ENCODE peak calls at places on chromosomes 4 and X, in seven cellular contexts. Z is left ventricle myocardium inferior, Q is ascending aorta, F is RWPE1, H is dorsolateral prefrontal cortex, X is AG04450, T is H9. U is an unnamed sample.

GRCh38 chrX:44036336-44036735 is 63.1 kb upstream of the NDP start:
- DNase-seq in Z (no peak), F (no peak), Q (no peak), X (peak; percentile 29), T (no peak), H (no peak), U (no peak)

GRCh38 chr4:53924333-53925049 is 139.9 kb downstream of the CHIC2 start:
- DNase-seq in H (no peak), Q (no peak), F (no peak), Z (no peak), X (no peak), T (no peak), U (no peak)

GRCh38 chr4:110641218-110641617 is 18.3 kb upstream of the PITX2 start:
- DNase-seq in Q (no peak), F (no peak), H (no peak), X (no peak), Z (no peak), T (peak; percentile 66), U (no peak)

GRCh38 chr4:127759228-127759820 is 22.8 kb upstream of the HSPA4L start:
- DNase-seq in X (no peak), T (no peak), Z (no peak), Q (no peak), F (no peak), H (no peak), U (no peak)

GRCh38 chrX:33605997-33606396 is 394.6 kb upstream of the DMD start:
- DNase-seq in H (no peak), Q (no peak), Z (no peak), F (no peak), X (no peak), T (no peak), U (no peak)

GRCh38 chrX:16089086-16089485 is 34.3 kb upstream of the GRPR start:
- DNase-seq in T (no peak), F (no peak), Z (no peak), H (no peak), X (no peak), Q (no peak), U (no peak)

GRCh38 chr4:16122225-16122624 is 38.4 kb upstream of the PROM1 start:
- DNase-seq in F (no peak), Z (no peak), X (no peak), H (no peak), Q (no peak), T (no peak), U (no peak)

GRCh38 chr4:152451496-152451895 is 84.4 kb downstream of the FBXW7 start:
- DNase-seq in T (no peak), X (no peak), Q (no peak), H (no peak), F (no peak), Z (no peak), U (no peak)

GRCh38 chr4:7198440-7199128 is 6.2 kb downstream of the SORCS2 start:
- DNase-seq in Z (no peak), Q (peak; percentile 63), H (no peak), F (no peak), T (peak; percentile 22), X (no peak), U (no peak)

GRCh38 chr4:122152699-122153328 is 683 bp downstream of the BLTP1 start:
- DNase-seq in Z (peak; percentile 33), Q (peak; percentile 73), T (peak; percentile 63), F (peak; percentile 27), H (peak; percentile 36), X (no peak), U (peak; percentile 21)

GRCh38 chrX:132382068-132382467 is 106.8 kb downstream of the MBNL3 start:
- DNase-seq in X (no peak), Q (no peak), H (no peak), Z (no peak), T (no peak), F (no peak), U (no peak)

GRCh38 chrX:18769364-18769763 is 61.9 kb downstream of the PPEF1 start:
- DNase-seq in Z (no peak), F (no peak), Q (no peak), X (no peak), H (no peak), T (no peak), U (no peak)

GRCh38 chr4:153233761-153234371 is 29.6 kb downstream of the TRIM2 start:
- DNase-seq in H (no peak), Z (no peak), T (no peak), F (peak; percentile 90), Q (no peak), X (no peak), U (peak; percentile 92)

GRCh38 chr4:121943941-121944340 is 7.9 kb downstream of the TRPC3 start:
- DNase-seq in T (peak; percentile 81), Q (no peak), X (no peak), F (peak; percentile 8), Z (no peak), H (no peak), U (no peak)

GRCh38 chrX:2691543-2692220 is 587 bp downstream of the CD99 start:
- DNase-seq in X (no peak), Z (peak; percentile 77), H (no peak), F (no peak), Q (peak; percentile 78), T (no peak), U (peak; percentile 46)

GRCh38 chrX:119990995-119991787 is 47.6 kb upstream of the NKAP start:
- DNase-seq in F (no peak), Q (no peak), T (peak; percentile 42), X (no peak), Z (no peak), H (no peak), U (no peak)

GRCh38 chrX:96682516-96682915 is 2.1 kb upstream of the DIAPH2 start:
- DNase-seq in H (no peak), T (no peak), X (no peak), Q (no peak), F (no peak), Z (no peak), U (no peak)

GRCh38 chrX:48531359-48531954 is 8.1 kb upstream of the TBC1D25 start:
- DNase-seq in F (peak; percentile 57), X (no peak), T (no peak), Q (no peak), Z (no peak), H (no peak), U (peak; percentile 83)

GRCh38 chr4:151715881-151716280 is 44.9 kb downstream of the GATB start:
- DNase-seq in T (no peak), X (no peak), Z (no peak), F (no peak), H (no peak), Q (no peak), U (no peak)

GRCh38 chr4:97395980-97396562 is 747.2 kb downstream of the STPG2 start:
- DNase-seq in H (no peak), X (no peak), T (no peak), Z (no peak), Q (no peak), F (no peak), U (no peak)

GRCh38 chr4:26452565-26453531 is 37.4 kb downstream of the CCKAR start:
- DNase-seq in F (no peak), X (no peak), T (peak; percentile 61), H (no peak), Q (no peak), Z (no peak), U (peak; percentile 44)

GRCh38 chr4:25913056-25913850 is 767 bp upstream of the SMIM20 start:
- DNase-seq in F (no peak), Q (peak; percentile 69), Z (peak; percentile 38), H (peak; percentile 28), T (no peak), X (no peak), U (no peak)

GRCh38 chr4:5463936-5464650 is 244.3 kb downstream of the EVC2 start:
- DNase-seq in H (no peak), F (no peak), T (no peak), Z (no peak), X (no peak), Q (peak; percentile 37), U (no peak)

GRCh38 chr4:80128941-80129340 is 55.9 kb upstream of the ANTXR2 start:
- DNase-seq in X (no peak), H (no peak), F (no peak), T (no peak), Z (no peak), Q (no peak), U (no peak)

GRCh38 chr4:80126435-80126834 is 53.4 kb upstream of the ANTXR2 start:
- DNase-seq in H (no peak), Z (no peak), F (no peak), Q (no peak), X (no peak), T (no peak), U (no peak)

GRCh38 chr4:80127870-80128419 is 54.9 kb upstream of the ANTXR2 start:
- DNase-seq in X (no peak), F (no peak), Z (no peak), H (no peak), T (no peak), Q (no peak), U (no peak)

GRCh38 chr4:80125252-80126177 is 52.5 kb upstream of the ANTXR2 start:
- DNase-seq in F (peak; percentile 15), X (no peak), T (no peak), H (no peak), Q (no peak), Z (no peak), U (peak; percentile 47)

GRCh38 chr4:80124246-80125211 is 51.5 kb upstream of the ANTXR2 start:
- DNase-seq in Q (no peak), F (no peak), Z (no peak), T (no peak), X (no peak), H (no peak), U (peak; percentile 39)
- TF ChIP-seq CTCF in Q (no peak), F (no peak), Z (no peak), T (no peak), X (no peak), H (no peak), U (no peak)

DNA sequence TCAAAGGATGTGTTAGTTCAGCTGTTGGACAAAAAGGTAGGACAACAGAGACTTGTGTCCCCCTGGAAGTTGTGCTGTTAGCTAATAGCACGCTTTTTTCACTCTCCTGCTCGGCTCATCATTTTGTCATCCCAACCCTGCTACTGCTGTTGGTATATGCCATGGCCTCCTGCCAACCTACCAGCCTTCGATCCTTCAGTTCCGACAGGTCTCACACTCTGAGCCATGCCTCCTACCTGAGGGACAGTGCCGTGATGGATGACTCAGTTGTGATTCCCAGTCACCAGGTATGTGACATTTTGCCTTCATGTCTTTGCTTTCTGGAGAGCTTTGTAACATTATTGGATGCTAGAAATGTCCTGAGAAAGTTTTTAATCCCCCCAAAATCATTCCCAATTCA is 268.1 kb downstream of the ANK2 start:
- DNase-seq in T (no peak), Q (no peak), H (no peak), Z (no peak), X (no peak), F (no peak), U (no peak)
- TF ChIP-seq CTCF in T (no peak), Q (no peak), H (no peak), Z (no peak), X (no peak), F (no peak), U (no peak)

GRCh38 chr4:79651516-79651915 is 243.5 kb upstream of the GK2 start:
- DNase-seq in H (no peak), F (no peak), T (peak; percentile 39), Z (no peak), Q (no peak), X (no peak), U (peak; percentile 17)
- TF ChIP-seq CTCF in H (no peak), F (no peak), T (no peak), Z (no peak), Q (no peak), X (no peak), U (no peak)

DNA sequence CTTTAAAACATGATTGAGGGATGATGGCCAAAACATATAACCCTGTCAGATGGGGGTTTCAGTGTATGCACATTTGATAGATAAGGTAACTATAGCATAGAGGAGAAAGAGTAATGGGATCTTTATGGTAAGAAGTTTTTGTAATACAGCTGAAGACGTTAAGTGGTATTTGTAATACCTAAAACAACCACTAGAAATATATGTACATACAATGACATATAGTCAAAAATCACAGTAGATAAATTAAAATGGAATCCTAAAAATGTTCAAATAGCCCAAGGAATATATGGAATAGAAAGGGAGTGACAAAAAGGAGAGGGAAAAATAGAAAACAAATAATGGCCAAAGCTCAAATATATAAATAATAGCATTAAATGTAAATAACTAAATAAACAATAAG is 371.3 kb upstream of the FSTL5 start:
- DNase-seq in H (no peak), T (no peak), Z (no peak), Q (no peak), X (no peak), F (no peak), U (no peak)
- TF ChIP-seq CTCF in H (no peak), T (peak; percentile 37), Z (no peak), Q (no peak), X (no peak), F (no peak), U (no peak)

U was measured in epithelial cell of esophagus.